ENCODE peak calls at places on chromosomes 5 and 9, in seven cellular contexts. S, Y, W, N, Z, L and M are unnamed samples.

GRCh38 chr5:126656397-126657007 is 55.8 kb downstream of the PHAX start:
- DNase-seq in N (no peak), Y (peak; percentile 71), Z (no peak), S (no peak), L (peak; percentile 41), W (no peak), M (no peak)

GRCh38 chr5:125560476-125561225 is 814.2 kb upstream of the ZNF608 start:
- DNase-seq in W (no peak), Y (peak; percentile 51), L (no peak), Z (no peak), N (no peak), S (no peak), M (no peak)

GRCh38 chr5:109307996-109308395 is 101.8 kb downstream of the PJA2 start:
- DNase-seq in L (no peak), N (no peak), Y (no peak), Z (no peak), W (no peak), S (no peak), M (no peak)

GRCh38 chr5:172299916-172300439 is 16.4 kb upstream of the UBTD2 start:
- DNase-seq in N (no peak), W (no peak), Y (peak; percentile 54), L (no peak), Z (no peak), S (no peak), M (no peak)

GRCh38 chr5:3194684-3195083 is 400.9 kb upstream of the IRX1 start:
- DNase-seq in W (no peak), Y (no peak), S (no peak), L (no peak), N (no peak), Z (no peak), M (peak; percentile 44)

GRCh38 chr9:79800578-79800977 is 228.8 kb downstream of the TLE4 start:
- DNase-seq in Z (no peak), L (no peak), N (no peak), W (no peak), Y (peak; percentile 41), S (no peak), M (no peak)

GRCh38 chr9:12730952-12731351 is 37.8 kb downstream of the TYRP1 start:
- DNase-seq in L (no peak), Z (no peak), S (no peak), Y (no peak), N (no peak), W (no peak), M (no peak)

GRCh38 chr5:16935271-16936149 is 578 bp downstream of the MYO10 start:
- DNase-seq in N (peak; percentile 79), L (no peak), W (peak; percentile 64), Y (peak; percentile 70), S (no peak), Z (peak; percentile 4), M (peak; percentile 90)

GRCh38 chr5:154756203-154756870 is 1.2 kb downstream of the LARP1 start:
- DNase-seq in S (no peak), Y (peak; percentile 65), N (peak; percentile 83), L (peak; percentile 24), W (peak; percentile 61), Z (no peak), M (peak; percentile 73)

GRCh38 chr5:34833991-34834793 is 4.8 kb upstream of the TTC23L start:
- DNase-seq in Z (no peak), N (no peak), L (no peak), S (no peak), W (no peak), Y (no peak), M (no peak)

GRCh38 chr5:160173-160510 is 31.2 kb upstream of the LRRC14B start:
- DNase-seq in N (peak; percentile 50), Z (no peak), L (no peak), W (no peak), Y (no peak), S (no peak), M (peak; percentile 28)

GRCh38 chr9:74951725-74952151 is 974 bp downstream of the C9orf40 start:
- DNase-seq in N (peak; percentile 77), W (peak; percentile 45), L (peak; percentile 38), Z (peak; percentile 35), Y (peak; percentile 68), S (peak; percentile 4), M (peak; percentile 78)

GRCh38 chr5:10860645-10861455 is 99.8 kb upstream of the DAP start:
- DNase-seq in S (no peak), N (no peak), W (no peak), L (no peak), Y (peak; percentile 50), Z (no peak), M (no peak)

GRCh38 chr9:68672625-68673024 is 32.4 kb upstream of the PIP5K1B start:
- DNase-seq in Y (no peak), L (no peak), W (no peak), S (no peak), Z (no peak), N (no peak), M (no peak)

GRCh38 chr5:25419684-25420083 is 774.9 kb upstream of the CDH10 start:
- DNase-seq in Y (no peak), W (no peak), Z (no peak), N (no peak), L (no peak), S (no peak), M (no peak)

GRCh38 chr5:96377597-96377996 is 55.5 kb downstream of the PCSK1 start:
- DNase-seq in L (no peak), Y (no peak), S (no peak), N (no peak), W (no peak), Z (no peak), M (no peak)

GRCh38 chr5:15105799-15106393 is 234.3 kb upstream of the ANKH start:
- DNase-seq in W (peak; percentile 47), L (peak; percentile 52), Z (no peak), S (no peak), N (no peak), Y (peak; percentile 70), M (peak; percentile 85)

GRCh38 chr5:180332051-180332517 is 21.1 kb downstream of the GFPT2 start:
- DNase-seq in S (no peak), W (no peak), N (no peak), L (no peak), Y (peak; percentile 60), Z (no peak), M (peak; percentile 95)

GRCh38 chr5:35815089-35815936 is 41.4 kb upstream of the IL7R start:
- DNase-seq in S (no peak), Y (peak; percentile 50), L (no peak), Z (no peak), N (no peak), W (peak; percentile 49), M (peak; percentile 82)

GRCh38 chr5:154794525-154795234 is 39.5 kb downstream of the LARP1 start:
- DNase-seq in W (no peak), N (no peak), Z (no peak), Y (peak; percentile 23), S (no peak), L (no peak), M (no peak)

GRCh38 chr5:78243639-78244038 is 50.9 kb downstream of the AP3B1 start:
- DNase-seq in Y (peak; percentile 71), N (no peak), S (no peak), L (no peak), Z (no peak), W (no peak), M (no peak)

GRCh38 chr5:90982576-90982975 is 400.5 kb downstream of the ARRDC3 start:
- DNase-seq in S (no peak), Z (no peak), N (no peak), Y (no peak), L (no peak), W (no peak), M (no peak)

GRCh38 chr9:129570450-129571297 is 50.2 kb downstream of the C9orf50 start:
- DNase-seq in W (no peak), L (no peak), Z (no peak), S (no peak), N (no peak), Y (peak; percentile 97), M (peak; percentile 75)

DNA sequence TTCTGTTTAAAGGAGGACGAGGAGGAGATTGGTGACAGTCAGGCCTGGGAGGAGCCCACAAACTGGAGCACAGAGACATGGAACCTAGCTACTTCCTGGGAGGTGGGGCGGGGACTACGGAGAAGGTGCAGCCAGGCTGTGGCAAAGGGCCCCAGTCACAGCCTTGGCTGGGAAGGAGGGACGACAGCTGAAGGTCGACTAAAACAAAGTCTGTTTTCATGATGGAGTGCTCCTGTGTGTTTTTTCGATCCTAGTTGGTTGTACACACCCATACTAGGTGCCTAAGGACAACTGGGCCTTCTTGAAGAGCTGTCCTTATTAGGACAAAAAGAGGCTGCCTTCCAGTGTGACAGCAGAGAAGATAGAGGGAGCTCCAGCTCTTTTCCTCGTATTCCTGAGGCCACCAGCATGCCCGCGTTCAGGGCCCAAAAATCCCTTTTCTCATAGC is 2.9 kb downstream of the CCDC107 start:
- DNase-seq in L (no peak), W (peak; percentile 65), S (no peak), N (no peak), Y (peak; percentile 53), Z (no peak), M (no peak)
- H3K4me1 ChIP-seq in L (peaks cover 9% of the 10 kb centered on the region), W (peaks cover 24% of the 10 kb centered on the region), S (peaks cover 59% of the 10 kb centered on the region), N (peaks cover 36% of the 10 kb centered on the region), Y (peaks cover 18% of the 10 kb centered on the region), Z (peaks cover 27% of the 10 kb centered on the region), M (peaks cover 5% of the 10 kb centered on the region)

GRCh38 chr9:36504154-36504550 is 68.5 kb upstream of the MELK start:
- DNase-seq in Y (no peak), Z (no peak), N (no peak), L (no peak), W (no peak), S (no peak), M (no peak)
- H3K27ac ChIP-seq in Y (no peak overlapping the region), Z (no peak overlapping the region), N (no peak overlapping the region), L (no peak overlapping the region), W (no peak overlapping the region), S (no peak overlapping the region), M (no peak overlapping the region)

DNA sequence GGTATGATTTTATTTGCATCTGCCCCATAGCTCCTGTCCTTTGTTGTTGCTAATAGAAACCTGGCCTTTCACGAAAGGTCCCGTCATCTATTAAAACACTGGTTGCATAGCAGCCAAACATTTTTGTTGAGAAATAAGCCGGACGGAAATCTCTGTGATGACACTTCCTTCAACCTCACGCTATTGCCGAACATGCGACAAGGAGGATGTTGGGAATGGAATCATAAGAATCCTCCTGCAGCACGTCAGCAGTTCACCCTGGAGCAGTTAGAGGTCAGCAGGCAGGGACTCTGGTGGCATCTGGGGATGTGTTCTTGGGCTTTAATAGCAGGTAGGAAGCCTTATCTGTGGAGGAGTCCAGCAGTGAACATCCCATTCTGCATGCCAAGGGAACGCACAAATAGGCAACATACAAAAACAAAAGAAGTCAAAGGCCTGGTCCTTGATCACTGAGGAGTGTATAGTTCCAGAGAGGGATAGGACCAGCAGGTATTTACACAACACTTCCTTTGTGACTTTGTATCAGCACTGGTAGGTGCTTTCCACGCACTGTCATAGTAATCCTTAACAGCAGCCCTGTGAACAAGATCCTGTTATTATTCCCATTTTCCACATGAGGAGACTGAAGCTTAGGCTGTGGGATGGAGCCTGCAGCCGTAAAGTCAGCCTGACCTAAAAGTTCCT is 33.4 kb downstream of the ARHGAP26 start:
- DNase-seq in Z (peak; percentile 5), W (no peak), Y (no peak), S (no peak), N (no peak), L (no peak), M (no peak)
- H3K4me1 ChIP-seq in Z (peaks cover 2% of the 10 kb centered on the region), W (peaks cover 9% of the 10 kb centered on the region), Y (peaks cover 6% of the 10 kb centered on the region), S (peaks cover 36% of the 10 kb centered on the region), N (peaks cover 26% of the 10 kb centered on the region), L (peaks cover 15% of the 10 kb centered on the region), M (peaks cover 4% of the 10 kb centered on the region)

DNA sequence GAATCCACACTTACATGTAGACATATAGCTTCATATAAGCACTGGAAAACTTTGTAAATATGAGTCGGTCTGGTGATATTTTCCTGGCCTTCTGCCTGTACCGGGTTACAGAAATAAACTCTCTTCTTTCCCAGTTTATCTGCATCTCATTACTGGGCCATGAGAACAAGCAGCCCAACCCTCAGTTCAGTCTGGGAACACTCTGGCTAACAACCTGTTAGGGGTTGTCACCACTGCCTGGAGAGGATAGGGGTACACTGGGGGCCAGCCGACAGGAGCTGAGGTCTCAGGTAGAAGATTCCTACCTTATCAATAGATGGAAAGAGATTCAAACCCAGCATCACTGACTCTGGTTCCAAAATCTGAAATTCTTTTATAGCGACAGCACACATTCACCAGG is 59.2 kb downstream of the THBS4 start:
- DNase-seq in N (no peak), S (no peak), L (no peak), W (no peak), Y (no peak), Z (no peak), M (no peak)
- H3K27ac ChIP-seq in N (no peak overlapping the region), S (no peak overlapping the region), L (peak overlapping the region; percentile 88), W (no peak overlapping the region), Y (no peak overlapping the region), Z (no peak overlapping the region), M (peak overlapping the region; percentile 58)